ENCODE peak calls at places on chromosomes 11 and 22, in four cellular contexts. One of them, this sample, is unnamed.

GRCh38 chr11:19080579-19080993 is 20.1 kb upstream of the MRGPRX2 start:
- DNase-seq in endothelial cell of umbilical vein: peak; percentile 93
- DNase-seq in glutamatergic neuron: no peak
- DNase-seq in fibroblast of lung: peak; percentile 94
- DNase-seq in this sample: no peak

GRCh38 chr11:15826826-15827225 is 529.5 kb downstream of the SOX6 start:
- DNase-seq in fibroblast of lung: no peak
- DNase-seq in endothelial cell of umbilical vein: peak; percentile 49
- DNase-seq in glutamatergic neuron: peak; percentile 89
- DNase-seq in this sample: peak; percentile 63

GRCh38 chr11:102134597-102134996 is 24.4 kb downstream of the YAP1 start:
- DNase-seq in glutamatergic neuron: no peak
- DNase-seq in endothelial cell of umbilical vein: no peak
- DNase-seq in fibroblast of lung: no peak
- DNase-seq in this sample: no peak

GRCh38 chr11:15645201-15645600 is 530.5 kb downstream of the INSC start:
- DNase-seq in glutamatergic neuron: no peak
- DNase-seq in fibroblast of lung: no peak
- DNase-seq in endothelial cell of umbilical vein: no peak
- DNase-seq in this sample: no peak

GRCh38 chr11:120869516-120870011 is 154.3 kb upstream of the TBCEL start:
- DNase-seq in endothelial cell of umbilical vein: no peak
- DNase-seq in glutamatergic neuron: no peak
- DNase-seq in fibroblast of lung: no peak
- DNase-seq in this sample: no peak

GRCh38 chr11:73633999-73634398 is 12.4 kb upstream of the PLEKHB1 start:
- DNase-seq in endothelial cell of umbilical vein: no peak
- DNase-seq in fibroblast of lung: no peak
- DNase-seq in glutamatergic neuron: no peak
- DNase-seq in this sample: no peak

GRCh38 chr22:18028817-18029527 is 4.6 kb upstream of the MICAL3 start:
- DNase-seq in endothelial cell of umbilical vein: no peak
- DNase-seq in glutamatergic neuron: no peak
- DNase-seq in fibroblast of lung: no peak
- DNase-seq in this sample: no peak

GRCh38 chr11:115503083-115503885 is 931 bp downstream of the CADM1 start:
- DNase-seq in glutamatergic neuron: peak; percentile 61
- DNase-seq in fibroblast of lung: peak; percentile 71
- DNase-seq in endothelial cell of umbilical vein: peak; percentile 22
- DNase-seq in this sample: peak; percentile 44

GRCh38 chr11:74540270-74540669 is 46.7 kb upstream of the LIPT2 start:
- DNase-seq in glutamatergic neuron: no peak
- DNase-seq in fibroblast of lung: no peak
- DNase-seq in endothelial cell of umbilical vein: no peak
- DNase-seq in this sample: no peak

GRCh38 chr11:77146261-77147035 is 18.4 kb downstream of the MYO7A start:
- DNase-seq in fibroblast of lung: no peak
- DNase-seq in glutamatergic neuron: no peak
- DNase-seq in endothelial cell of umbilical vein: no peak
- DNase-seq in this sample: no peak

GRCh38 chr11:100677796-100678195 is 9.3 kb upstream of the ARHGAP42 start:
- DNase-seq in endothelial cell of umbilical vein: no peak
- DNase-seq in fibroblast of lung: no peak
- DNase-seq in glutamatergic neuron: no peak
- DNase-seq in this sample: no peak

GRCh38 chr22:20004464-20004863 is 12.2 kb downstream of the ARVCF start:
- DNase-seq in glutamatergic neuron: no peak
- DNase-seq in endothelial cell of umbilical vein: no peak
- DNase-seq in fibroblast of lung: no peak
- DNase-seq in this sample: no peak

GRCh38 chr11:75812542-75813040 is 2.4 kb upstream of the UVRAG start:
- DNase-seq in glutamatergic neuron: no peak
- DNase-seq in fibroblast of lung: no peak
- DNase-seq in endothelial cell of umbilical vein: peak; percentile 28
- DNase-seq in this sample: no peak

DNA sequence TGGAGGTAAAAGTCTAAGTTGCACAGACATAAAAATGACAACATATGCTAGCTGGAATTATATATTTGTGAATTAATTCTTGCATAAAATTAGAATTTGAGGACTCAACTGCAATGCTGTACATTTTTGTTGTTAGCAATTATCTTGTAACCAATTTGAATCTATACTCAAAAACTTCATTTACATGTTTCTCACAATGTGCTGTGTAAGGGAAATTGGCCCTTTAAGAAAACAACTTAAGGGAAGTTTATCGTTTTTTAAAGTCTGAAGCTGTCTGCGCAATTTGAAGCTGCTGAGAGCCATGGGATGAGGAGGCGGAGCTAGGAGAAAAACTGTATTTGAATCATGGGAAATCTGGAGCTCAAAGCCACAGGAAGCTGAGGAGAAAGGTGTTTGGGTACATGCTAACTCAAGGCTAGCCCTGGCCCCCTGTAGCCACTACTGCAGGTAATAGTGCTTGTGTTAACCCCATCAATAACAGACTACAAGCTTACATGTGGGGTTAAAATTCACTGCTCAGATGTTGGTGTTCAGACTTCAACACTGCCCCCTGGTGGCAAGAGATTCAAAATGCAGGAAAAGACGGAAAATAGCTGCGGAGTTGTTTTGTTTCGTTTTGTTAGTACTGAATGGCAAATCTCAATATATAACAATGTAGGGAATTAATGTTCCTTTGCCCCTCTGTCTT is 126.1 kb downstream of the BRD1 start:
- DNase-seq in fibroblast of lung: no peak
- DNase-seq in endothelial cell of umbilical vein: no peak
- DNase-seq in glutamatergic neuron: no peak
- DNase-seq in this sample: no peak
- TF ChIP-seq CTCF in fibroblast of lung: peak; percentile 12
- TF ChIP-seq CTCF in endothelial cell of umbilical vein: no peak
- TF ChIP-seq CTCF in glutamatergic neuron: peak; percentile 70
- TF ChIP-seq CTCF in this sample: peak; percentile 88

GRCh38 chr11:132396318-132396717 is 1025.9 kb downstream of the NTM start:
- DNase-seq in glutamatergic neuron: no peak
- DNase-seq in fibroblast of lung: no peak
- DNase-seq in endothelial cell of umbilical vein: no peak
- DNase-seq in this sample: no peak

GRCh38 chr11:132405728-132406127 is 1035.3 kb downstream of the NTM start:
- DNase-seq in endothelial cell of umbilical vein: no peak
- DNase-seq in fibroblast of lung: peak; percentile 12
- DNase-seq in glutamatergic neuron: no peak
- DNase-seq in this sample: no peak

DNA sequence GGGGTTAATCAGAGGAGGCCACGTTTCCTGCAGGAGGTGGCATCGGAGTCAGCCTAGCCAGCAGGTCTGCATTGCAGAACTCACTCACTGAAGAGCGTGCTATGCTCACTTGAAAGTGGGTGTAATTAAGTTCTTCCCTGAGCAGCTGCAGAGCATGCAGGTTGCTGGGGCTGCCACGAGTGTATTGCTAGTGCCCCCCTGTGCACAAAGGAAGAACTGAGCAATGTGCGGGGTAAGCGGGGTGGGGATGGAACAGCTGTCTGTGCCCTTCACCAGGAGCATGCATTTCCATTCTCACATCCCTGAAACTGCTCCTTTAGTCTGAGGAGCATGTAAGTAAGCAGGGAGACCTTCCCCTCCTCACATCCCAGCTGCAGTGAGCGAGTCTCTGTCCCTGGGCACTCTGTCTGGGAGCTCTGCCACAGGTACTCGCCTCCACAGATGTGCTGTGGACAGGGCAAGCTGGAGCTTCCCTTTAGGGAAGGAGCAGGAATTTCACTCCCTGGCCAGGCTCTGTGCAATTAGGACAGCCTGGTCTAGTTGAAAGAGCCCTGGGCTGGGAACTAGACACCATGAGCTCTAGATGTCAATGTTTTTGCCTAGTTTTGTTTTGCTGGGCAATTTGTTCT is 1031.8 kb downstream of the NTM start:
- DNase-seq in fibroblast of lung: peak; percentile 59
- DNase-seq in endothelial cell of umbilical vein: no peak
- DNase-seq in glutamatergic neuron: peak; percentile 45
- DNase-seq in this sample: no peak
- TF ChIP-seq CTCF in fibroblast of lung: peak; percentile 38
- TF ChIP-seq CTCF in endothelial cell of umbilical vein: no peak
- TF ChIP-seq CTCF in glutamatergic neuron: peak; percentile 17
- TF ChIP-seq CTCF in this sample: no peak

GRCh38 chr11:33808228-33808828 is 34.0 kb upstream of the FBXO3 start:
- DNase-seq in glutamatergic neuron: peak; percentile 95
- DNase-seq in fibroblast of lung: peak; percentile 63
- DNase-seq in endothelial cell of umbilical vein: peak; percentile 83
- DNase-seq in this sample: peak; percentile 94
- TF ChIP-seq CTCF in glutamatergic neuron: peak; percentile 98
- TF ChIP-seq CTCF in fibroblast of lung: peak; percentile 94
- TF ChIP-seq CTCF in endothelial cell of umbilical vein: peak; percentile 87
- TF ChIP-seq CTCF in this sample: peak; percentile 97

DNA sequence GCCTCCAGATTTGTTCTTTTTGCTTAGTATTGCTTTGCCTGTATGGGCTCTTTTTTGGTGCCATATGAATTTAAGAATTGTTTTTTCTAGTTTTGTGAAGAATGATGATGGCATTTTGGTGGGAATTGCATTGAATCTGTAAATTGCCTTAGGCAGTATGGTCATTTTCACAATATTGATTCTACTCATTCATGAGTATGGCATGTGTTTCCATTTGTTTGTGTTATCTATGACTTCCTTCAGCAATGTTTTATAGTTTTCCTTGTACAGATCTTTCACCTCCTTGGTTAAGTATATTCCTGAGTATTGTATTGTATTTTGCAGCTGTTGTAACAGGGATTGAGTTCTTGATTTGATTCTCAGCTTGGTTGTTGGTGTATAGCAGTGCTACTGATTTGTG is 18.3 kb upstream of the ZBED5 start:
- DNase-seq in endothelial cell of umbilical vein: no peak
- DNase-seq in fibroblast of lung: no peak
- DNase-seq in glutamatergic neuron: no peak
- DNase-seq in this sample: no peak
- TF ChIP-seq CTCF in endothelial cell of umbilical vein: no peak
- TF ChIP-seq CTCF in fibroblast of lung: no peak
- TF ChIP-seq CTCF in glutamatergic neuron: no peak
- TF ChIP-seq CTCF in this sample: no peak

DNA sequence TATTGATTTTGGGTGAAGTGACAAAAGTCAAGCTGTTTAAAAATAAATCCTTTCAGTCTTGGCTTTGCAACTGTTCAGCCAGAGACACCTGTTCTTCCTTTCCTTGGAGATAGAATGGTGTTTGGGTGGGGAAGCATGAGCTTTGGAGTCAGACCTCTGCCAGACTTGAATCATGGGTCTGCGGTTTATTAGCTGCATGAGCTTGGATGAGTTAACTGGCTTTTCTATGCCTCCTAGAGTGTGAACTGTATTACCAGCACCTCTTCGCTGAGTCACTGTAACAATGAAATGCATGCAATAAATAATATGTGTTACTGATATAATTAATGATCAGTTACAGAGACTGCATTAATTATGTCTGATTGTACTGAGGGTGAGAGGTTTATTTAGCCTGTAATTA is 13.5 kb upstream of the MYEOV start:
- DNase-seq in endothelial cell of umbilical vein: no peak
- DNase-seq in glutamatergic neuron: no peak
- DNase-seq in fibroblast of lung: peak; percentile 96
- DNase-seq in this sample: no peak
- TF ChIP-seq CTCF in endothelial cell of umbilical vein: no peak
- TF ChIP-seq CTCF in glutamatergic neuron: no peak
- TF ChIP-seq CTCF in fibroblast of lung: no peak
- TF ChIP-seq CTCF in this sample: no peak

GRCh38 chr22:39940757-39941305 is 19.4 kb upstream of the TMA7B start:
- DNase-seq in glutamatergic neuron: no peak
- DNase-seq in endothelial cell of umbilical vein: no peak
- DNase-seq in fibroblast of lung: no peak
- DNase-seq in this sample: no peak

GRCh38 chr22:39941661-39942060 is 18.5 kb upstream of the TMA7B start:
- DNase-seq in endothelial cell of umbilical vein: no peak
- DNase-seq in fibroblast of lung: no peak
- DNase-seq in glutamatergic neuron: no peak
- DNase-seq in this sample: no peak

GRCh38 chr22:39942433-39943213 is 17.6 kb upstream of the TMA7B start:
- DNase-seq in glutamatergic neuron: no peak
- DNase-seq in fibroblast of lung: no peak
- DNase-seq in endothelial cell of umbilical vein: no peak
- DNase-seq in this sample: no peak

GRCh38 chr22:39943941-39944624 is 16.1 kb upstream of the TMA7B start:
- DNase-seq in fibroblast of lung: no peak
- DNase-seq in endothelial cell of umbilical vein: no peak
- DNase-seq in glutamatergic neuron: no peak
- DNase-seq in this sample: no peak

DNA sequence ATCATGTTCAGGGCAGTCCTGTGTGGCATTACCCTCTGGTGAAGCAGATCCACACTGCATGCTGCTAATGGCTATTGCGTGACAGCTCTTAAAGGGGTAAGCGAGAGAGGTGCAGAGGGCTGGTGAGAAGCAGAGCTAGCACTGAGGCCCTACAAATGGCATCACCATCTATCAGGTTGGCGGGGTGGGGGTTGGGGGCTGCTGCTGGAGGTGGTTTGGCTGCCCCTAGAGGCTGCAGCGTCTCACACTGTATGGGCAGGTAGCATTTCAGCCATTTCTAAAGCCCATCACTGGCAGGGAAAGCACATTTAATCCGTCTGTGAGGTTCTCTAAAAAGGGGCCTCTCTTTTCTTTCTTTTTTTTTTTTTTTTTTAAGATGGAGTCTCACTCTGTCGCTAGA is 16.8 kb upstream of the TMA7B start:
- DNase-seq in endothelial cell of umbilical vein: no peak
- DNase-seq in fibroblast of lung: no peak
- DNase-seq in glutamatergic neuron: no peak
- DNase-seq in this sample: no peak
- TF ChIP-seq CTCF in endothelial cell of umbilical vein: peak; percentile 3
- TF ChIP-seq CTCF in fibroblast of lung: no peak
- TF ChIP-seq CTCF in glutamatergic neuron: no peak
- TF ChIP-seq CTCF in this sample: no peak

DNA sequence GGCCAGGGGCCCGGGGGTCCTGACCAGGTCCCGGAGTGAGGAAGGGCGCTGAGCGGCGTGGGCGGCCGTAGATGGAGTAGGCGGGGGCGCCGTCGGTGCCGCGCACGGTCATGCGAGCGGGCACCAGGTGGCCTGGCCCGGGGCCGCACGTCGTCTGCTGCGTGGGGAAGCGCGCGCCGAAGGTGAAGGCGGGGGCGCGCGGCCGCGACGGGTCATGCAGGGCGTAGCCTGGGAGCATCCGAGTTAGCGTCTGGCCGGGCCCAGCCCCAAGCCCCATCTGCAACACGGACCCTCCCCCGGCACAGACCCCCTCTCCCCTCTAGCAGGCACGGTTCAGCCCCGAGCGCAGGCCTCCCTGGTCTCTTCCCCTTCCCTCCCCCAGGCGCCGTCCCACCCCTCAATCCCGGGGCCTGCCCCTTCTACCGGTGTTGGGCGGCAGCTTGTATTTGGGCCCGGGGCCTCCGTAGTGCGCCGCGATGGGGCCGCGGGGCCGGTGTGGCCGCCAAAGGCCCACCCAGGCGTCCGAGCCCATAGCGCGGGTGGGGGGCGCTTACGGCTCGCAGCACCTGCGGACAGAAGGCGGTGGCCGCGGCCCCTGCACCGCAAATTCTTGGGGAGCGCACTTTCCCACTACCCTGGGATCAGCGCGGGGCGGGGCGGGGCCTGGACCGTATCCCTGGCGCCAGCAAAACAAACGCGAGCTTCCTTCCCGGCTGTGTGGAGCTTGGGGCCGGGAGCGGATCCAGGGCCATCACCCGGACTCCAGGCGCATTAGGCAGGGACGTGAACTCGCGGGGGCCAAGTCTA is 1.9 kb upstream of the TYMP start:
- DNase-seq in fibroblast of lung: peak; percentile 54
- DNase-seq in glutamatergic neuron: peak; percentile 70
- DNase-seq in endothelial cell of umbilical vein: peak; percentile 42
- DNase-seq in this sample: peak; percentile 44
- TF ChIP-seq CTCF in fibroblast of lung: no peak
- TF ChIP-seq CTCF in glutamatergic neuron: no peak
- TF ChIP-seq CTCF in endothelial cell of umbilical vein: no peak
- TF ChIP-seq CTCF in this sample: no peak